ENCODE peak calls at places on chromosomes 7 and 10, in four cellular contexts. K is prostate gland, O is hepatocyte, Q is A549. L is an unnamed sample.

GRCh38 chr10:52198540-52198939 is 115.5 kb upstream of the DKK1 start:
- DNase-seq in O (no peak), Q (no peak), K (no peak), L (no peak)

GRCh38 chr7:124856299-124856888 is 73.2 kb downstream of the POT1 start:
- DNase-seq in Q (peak), O (peak), K (no peak), L (peak)

GRCh38 chr7:82348251-82348650 is 95.3 kb downstream of the CACNA2D1 start:
- DNase-seq in Q (no peak), K (no peak), O (no peak), L (no peak)

GRCh38 chr7:134448359-134449229 is 10.3 kb downstream of the AKR1B1 start:
- DNase-seq in Q (peak), O (no peak), K (no peak), L (peak)

GRCh38 chr7:87874066-87874465 is 2.1 kb downstream of the SLC25A40 start:
- DNase-seq in K (no peak), Q (no peak), O (no peak), L (no peak)

GRCh38 chr10:78764846-78765430 is 303.8 kb upstream of the ZMIZ1 start:
- DNase-seq in K (no peak), O (no peak), Q (no peak), L (no peak)

GRCh38 chr7:140190588-140190987 is 13.8 kb upstream of the KDM7A start:
- DNase-seq in Q (no peak), K (no peak), O (no peak), L (no peak)

GRCh38 chr10:17474595-17474994 is 20.2 kb upstream of the ST8SIA6 start:
- DNase-seq in K (no peak), Q (no peak), O (peak), L (peak)

GRCh38 chr10:13612654-13613373 is 26.0 kb downstream of the PRPF18 start:
- DNase-seq in K (no peak), Q (no peak), O (no peak), L (no peak)

GRCh38 chr10:113585949-113586348 is 33.1 kb downstream of the HABP2 start:
- DNase-seq in K (no peak), O (no peak), Q (no peak), L (no peak)

GRCh38 chr7:155665079-155665956 is 20.9 kb downstream of the RBM33 start:
- DNase-seq in O (no peak), Q (no peak), K (no peak), L (no peak)

GRCh38 chr7:106365252-106366005 is 80.6 kb upstream of the NAMPT start:
- DNase-seq in K (no peak), O (peak), Q (no peak), L (peak)

GRCh38 chr7:94088560-94088959 is 84.4 kb upstream of the BET1 start:
- DNase-seq in O (no peak), K (no peak), Q (no peak), L (no peak)

GRCh38 chr7:75688200-75689136 is 50.3 kb downstream of the HIP1 start:
- DNase-seq in Q (no peak), O (no peak), K (no peak), L (no peak)

GRCh38 chr10:50506861-50507573 is 116.7 kb downstream of the SGMS1 start:
- DNase-seq in Q (no peak), O (no peak), K (no peak), L (no peak)

GRCh38 chr10:130652544-130652943 is 516.4 kb downstream of the GLRX3 start:
- DNase-seq in K (no peak), Q (no peak), O (no peak), L (peak)

GRCh38 chr7:22934473-22935065 is 79.4 kb downstream of the HYCC1 start:
- DNase-seq in O (peak), Q (no peak), K (no peak), L (no peak)

GRCh38 chr7:123622660-123623386 is 21.2 kb downstream of the ASB15 start:
- DNase-seq in O (peak), K (no peak), Q (no peak), L (no peak)

GRCh38 chr10:16360425-16360824 is 76.4 kb upstream of the PTER start:
- DNase-seq in O (no peak), Q (no peak), K (no peak), L (no peak)

GRCh38 chr10:123148414-123149161 is 652 bp downstream of the HMX2 start:
- DNase-seq in K (no peak), Q (no peak), O (no peak), L (no peak)

GRCh38 chr10:123146892-123147634 is 873 bp upstream of the HMX2 start:
- DNase-seq in Q (no peak), O (no peak), K (no peak), L (no peak)

GRCh38 chr10:123149162-123149567 is 1.2 kb downstream of the HMX2 start:
- DNase-seq in O (no peak), K (no peak), Q (no peak), L (no peak)

GRCh38 chr10:123146013-123146891 is 1.7 kb upstream of the HMX2 start:
- DNase-seq in Q (no peak), K (no peak), O (no peak), L (no peak)

DNA sequence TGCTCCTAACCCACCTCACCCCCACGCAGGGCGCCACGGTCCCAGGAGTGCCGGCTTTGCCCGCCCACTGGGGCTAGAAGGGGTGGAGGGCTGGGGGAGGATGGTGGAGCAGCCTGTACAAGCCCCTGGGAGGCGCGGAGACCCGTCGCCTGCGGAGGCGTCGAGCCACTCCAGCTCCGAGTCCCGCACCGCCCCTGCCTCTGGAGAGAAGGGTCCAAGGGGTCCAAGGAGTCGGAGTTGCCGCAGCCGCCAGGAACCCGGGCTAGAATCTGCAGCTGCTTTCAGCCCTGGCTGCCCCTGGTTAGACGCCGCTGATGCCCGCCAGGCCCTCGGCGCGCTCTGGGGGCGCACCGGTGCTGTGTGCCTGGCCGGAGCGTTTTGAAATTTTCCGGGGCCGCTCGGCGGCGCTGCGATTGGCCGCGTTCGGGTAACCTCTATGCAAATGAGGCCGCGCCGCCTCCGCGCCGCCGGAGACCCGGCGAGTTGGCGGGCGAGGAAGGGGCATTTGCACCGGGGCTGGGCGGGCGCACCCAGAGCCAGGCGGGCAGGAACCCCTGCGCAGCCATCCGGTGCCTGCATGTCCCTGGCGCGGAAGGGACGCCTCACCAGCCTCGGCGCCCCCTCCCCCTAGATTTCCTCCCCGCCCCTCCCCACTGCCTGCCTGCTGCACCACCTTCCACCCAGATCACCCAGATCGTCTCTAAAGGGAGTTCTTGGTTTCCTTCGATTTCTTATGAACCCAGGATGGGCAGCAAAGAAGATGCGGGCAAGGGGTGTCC is at the start of gene HMX2:
- DNase-seq in O (no peak), Q (no peak), K (no peak), L (no peak)
- TF ChIP-seq CTCF in O (no peak), Q (no peak), K (no peak), L (no peak)

GRCh38 chr10:67853512-67853911 is 15.5 kb upstream of the DNAJC12 start:
- DNase-seq in O (no peak), K (no peak), Q (no peak), L (no peak)

GRCh38 chr10:67851229-67851628 is 13.2 kb upstream of the DNAJC12 start:
- DNase-seq in O (no peak), Q (no peak), K (no peak), L (no peak)

DNA sequence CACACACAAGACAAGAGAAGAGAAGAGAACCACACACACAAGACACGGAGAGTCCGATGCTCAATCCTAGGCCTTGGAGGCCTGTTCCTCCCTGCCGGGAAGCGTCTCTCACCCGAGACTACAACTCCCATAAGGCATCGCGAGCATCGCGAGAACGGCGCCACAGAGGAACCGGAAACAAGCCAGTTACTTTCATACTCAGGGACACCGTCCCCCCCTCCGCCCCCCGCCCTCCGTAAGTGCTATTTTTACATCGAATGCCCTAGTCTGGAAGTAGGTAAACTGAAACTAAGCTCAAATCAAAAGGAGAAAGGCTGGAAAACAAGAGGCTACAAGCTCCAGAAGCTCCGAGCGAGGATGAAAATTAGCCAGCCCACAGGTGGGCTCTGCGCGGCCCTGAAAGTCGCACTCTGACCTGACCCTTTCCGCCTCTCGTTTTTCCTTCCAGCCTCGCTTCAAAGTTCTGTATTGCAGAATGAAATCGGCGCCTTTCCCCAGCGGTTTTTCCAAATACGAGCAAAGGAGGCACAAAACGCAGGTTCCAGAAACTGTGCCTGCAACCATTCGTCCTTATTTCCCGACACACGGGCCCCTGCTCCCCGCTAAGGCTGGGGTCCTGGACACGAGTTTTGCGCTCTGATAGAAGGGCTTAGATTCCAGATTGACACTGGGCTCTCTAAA is 11.5 kb upstream of the DNAJC12 start:
- DNase-seq in Q (peak), K (peak), O (peak), L (peak)
- H3K27ac ChIP-seq in Q (peak), K (peak), O (peak), L (peak)

GRCh38 chr10:124193309-124193696 is 99.9 kb upstream of the CHST15 start:
- DNase-seq in K (no peak), Q (no peak), O (no peak), L (no peak)
- TF ChIP-seq CTCF in K (no peak), Q (no peak), O (no peak), L (no peak)

GRCh38 chr10:77002872-77003271 is 634.7 kb downstream of the KCNMA1 start:
- DNase-seq in O (no peak), Q (no peak), K (no peak), L (no peak)
- H3K27ac ChIP-seq in O (no peak), Q (no peak), K (no peak), L (no peak)

GRCh38 chr7:128989961-128990360 is 52.2 kb downstream of the IRF5 start:
- DNase-seq in K (no peak), O (no peak), Q (no peak), L (no peak)

GRCh38 chr7:128982105-128982504 is 44.4 kb downstream of the IRF5 start:
- DNase-seq in O (no peak), K (no peak), Q (no peak), L (no peak)

GRCh38 chr7:128988372-128988771 is 50.6 kb downstream of the IRF5 start:
- DNase-seq in Q (no peak), O (no peak), K (no peak), L (no peak)

DNA sequence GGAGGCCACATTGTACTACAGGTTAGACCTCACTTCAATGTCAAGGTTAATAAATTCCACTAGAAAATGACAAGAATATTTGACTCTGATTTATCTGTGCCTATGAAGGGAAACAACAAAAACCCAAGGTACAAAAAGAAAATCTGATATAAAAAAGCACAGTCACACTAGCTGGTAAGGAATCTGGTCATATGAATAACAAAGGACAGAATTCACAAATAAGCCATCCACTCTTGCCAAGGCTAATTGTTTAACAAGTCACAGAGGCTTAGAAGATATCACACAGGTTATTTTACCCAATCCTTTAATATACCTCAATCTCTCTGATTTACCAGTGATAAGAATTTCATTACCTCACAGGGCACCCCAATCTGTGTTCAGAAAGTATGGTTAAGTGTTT is 47.9 kb downstream of the IRF5 start:
- DNase-seq in O (no peak), Q (no peak), K (no peak), L (no peak)
- TF ChIP-seq CTCF in O (no peak), Q (no peak), K (no peak), L (no peak)

GRCh38 chr7:38839846-38840245 is 69.1 kb downstream of the VPS41 start:
- DNase-seq in Q (no peak), O (no peak), K (no peak), L (no peak)
- H3K27ac ChIP-seq in Q (no peak), O (no peak), K (no peak), L (no peak)

GRCh38 chr7:17472518-17472917 is 174.1 kb downstream of the AHR start:
- DNase-seq in K (no peak), O (no peak), Q (no peak), L (no peak)

GRCh38 chr7:17472939-17473338 is 174.5 kb downstream of the AHR start:
- DNase-seq in K (no peak), Q (no peak), O (no peak), L (no peak)

GRCh38 chr7:17477182-17477581 is 178.7 kb downstream of the AHR start:
- DNase-seq in Q (no peak), O (no peak), K (no peak), L (no peak)

GRCh38 chr7:17474724-17475344 is 176.4 kb downstream of the AHR start:
- DNase-seq in K (no peak), O (no peak), Q (peak), L (no peak)
- TF ChIP-seq CTCF in K (no peak), O (no peak), Q (no peak), L (no peak)